ENCODE peak calls at places on chromosome 5, in seven cellular contexts. One of them, this sample, is unnamed.

GRCh38 chr5:16787278-16787677 is 148.8 kb downstream of the MYO10 start:
- DNase-seq in RPMI7951: peak; percentile 44
- DNase-seq in A549: no peak
- DNase-seq in cardiac muscle cell: no peak
- DNase-seq in CD4-positive, alpha-beta memory T cell: no peak
- DNase-seq in stimulated activated CD8-positive, alpha-beta memory T cell treated with anti-CD3 and anti-CD28 coated beads, Interleukin-15, amount 100 ng/mL, for 4 hours: no peak
- DNase-seq in adrenal gland: no peak
- DNase-seq in this sample: no peak

GRCh38 chr5:149264432-149265069 is 7.1 kb upstream of the AFAP1L1 start:
- DNase-seq in CD4-positive, alpha-beta memory T cell: peak; percentile 43
- DNase-seq in RPMI7951: no peak
- DNase-seq in stimulated activated CD8-positive, alpha-beta memory T cell treated with anti-CD3 and anti-CD28 coated beads, Interleukin-15, amount 100 ng/mL, for 4 hours: no peak
- DNase-seq in A549: no peak
- DNase-seq in adrenal gland: no peak
- DNase-seq in cardiac muscle cell: no peak
- DNase-seq in this sample: peak; percentile 59

GRCh38 chr5:36644727-36645126 is 38.3 kb downstream of the SLC1A3 start:
- DNase-seq in RPMI7951: peak; percentile 30
- DNase-seq in CD4-positive, alpha-beta memory T cell: no peak
- DNase-seq in adrenal gland: no peak
- DNase-seq in stimulated activated CD8-positive, alpha-beta memory T cell treated with anti-CD3 and anti-CD28 coated beads, Interleukin-15, amount 100 ng/mL, for 4 hours: no peak
- DNase-seq in cardiac muscle cell: no peak
- DNase-seq in A549: no peak
- DNase-seq in this sample: no peak

GRCh38 chr5:38541174-38541724 is 15.2 kb downstream of the LIFR start:
- DNase-seq in CD4-positive, alpha-beta memory T cell: no peak
- DNase-seq in cardiac muscle cell: no peak
- DNase-seq in adrenal gland: no peak
- DNase-seq in RPMI7951: no peak
- DNase-seq in A549: no peak
- DNase-seq in stimulated activated CD8-positive, alpha-beta memory T cell treated with anti-CD3 and anti-CD28 coated beads, Interleukin-15, amount 100 ng/mL, for 4 hours: no peak
- DNase-seq in this sample: no peak

GRCh38 chr5:172133359-172134029 is 54.5 kb downstream of the STK10 start:
- DNase-seq in adrenal gland: peak; percentile 64
- DNase-seq in RPMI7951: peak; percentile 91
- DNase-seq in cardiac muscle cell: peak; percentile 93
- DNase-seq in A549: no peak
- DNase-seq in stimulated activated CD8-positive, alpha-beta memory T cell treated with anti-CD3 and anti-CD28 coated beads, Interleukin-15, amount 100 ng/mL, for 4 hours: peak; percentile 38
- DNase-seq in CD4-positive, alpha-beta memory T cell: no peak
- DNase-seq in this sample: no peak

GRCh38 chr5:32984851-32985250 is 273.7 kb downstream of the NPR3 start:
- DNase-seq in RPMI7951: peak; percentile 54
- DNase-seq in stimulated activated CD8-positive, alpha-beta memory T cell treated with anti-CD3 and anti-CD28 coated beads, Interleukin-15, amount 100 ng/mL, for 4 hours: no peak
- DNase-seq in cardiac muscle cell: no peak
- DNase-seq in CD4-positive, alpha-beta memory T cell: no peak
- DNase-seq in adrenal gland: no peak
- DNase-seq in A549: no peak
- DNase-seq in this sample: no peak

GRCh38 chr5:93717162-93717561 is 24.2 kb downstream of the POU5F2 start:
- DNase-seq in CD4-positive, alpha-beta memory T cell: no peak
- DNase-seq in cardiac muscle cell: peak; percentile 71
- DNase-seq in adrenal gland: no peak
- DNase-seq in stimulated activated CD8-positive, alpha-beta memory T cell treated with anti-CD3 and anti-CD28 coated beads, Interleukin-15, amount 100 ng/mL, for 4 hours: no peak
- DNase-seq in A549: peak; percentile 31
- DNase-seq in RPMI7951: peak; percentile 47
- DNase-seq in this sample: no peak

GRCh38 chr5:171537923-171538537 is 118.6 kb downstream of the FGF18 start:
- DNase-seq in stimulated activated CD8-positive, alpha-beta memory T cell treated with anti-CD3 and anti-CD28 coated beads, Interleukin-15, amount 100 ng/mL, for 4 hours: no peak
- DNase-seq in cardiac muscle cell: no peak
- DNase-seq in adrenal gland: no peak
- DNase-seq in CD4-positive, alpha-beta memory T cell: no peak
- DNase-seq in RPMI7951: no peak
- DNase-seq in A549: no peak
- DNase-seq in this sample: no peak

GRCh38 chr5:135498662-135498995 is 37.1 kb downstream of the NEUROG1 start:
- DNase-seq in RPMI7951: no peak
- DNase-seq in adrenal gland: no peak
- DNase-seq in A549: no peak
- DNase-seq in cardiac muscle cell: no peak
- DNase-seq in stimulated activated CD8-positive, alpha-beta memory T cell treated with anti-CD3 and anti-CD28 coated beads, Interleukin-15, amount 100 ng/mL, for 4 hours: no peak
- DNase-seq in CD4-positive, alpha-beta memory T cell: no peak
- DNase-seq in this sample: no peak

GRCh38 chr5:28324174-28324573 is 1285.8 kb upstream of the CDH9 start:
- DNase-seq in A549: no peak
- DNase-seq in CD4-positive, alpha-beta memory T cell: no peak
- DNase-seq in stimulated activated CD8-positive, alpha-beta memory T cell treated with anti-CD3 and anti-CD28 coated beads, Interleukin-15, amount 100 ng/mL, for 4 hours: no peak
- DNase-seq in adrenal gland: no peak
- DNase-seq in RPMI7951: no peak
- DNase-seq in cardiac muscle cell: no peak
- DNase-seq in this sample: no peak

GRCh38 chr5:45410304-45410995 is 285.7 kb downstream of the HCN1 start:
- DNase-seq in cardiac muscle cell: no peak
- DNase-seq in adrenal gland: no peak
- DNase-seq in A549: no peak
- DNase-seq in stimulated activated CD8-positive, alpha-beta memory T cell treated with anti-CD3 and anti-CD28 coated beads, Interleukin-15, amount 100 ng/mL, for 4 hours: no peak
- DNase-seq in CD4-positive, alpha-beta memory T cell: no peak
- DNase-seq in RPMI7951: no peak
- DNase-seq in this sample: no peak

GRCh38 chr5:179768326-179769085 is 25.3 kb upstream of the LTC4S start:
- DNase-seq in adrenal gland: no peak
- DNase-seq in CD4-positive, alpha-beta memory T cell: no peak
- DNase-seq in A549: no peak
- DNase-seq in cardiac muscle cell: peak; percentile 21
- DNase-seq in RPMI7951: no peak
- DNase-seq in stimulated activated CD8-positive, alpha-beta memory T cell treated with anti-CD3 and anti-CD28 coated beads, Interleukin-15, amount 100 ng/mL, for 4 hours: no peak
- DNase-seq in this sample: no peak

GRCh38 chr5:53291528-53291927 is 182.0 kb upstream of the MOCS2 start:
- DNase-seq in RPMI7951: no peak
- DNase-seq in cardiac muscle cell: peak; percentile 80
- DNase-seq in stimulated activated CD8-positive, alpha-beta memory T cell treated with anti-CD3 and anti-CD28 coated beads, Interleukin-15, amount 100 ng/mL, for 4 hours: no peak
- DNase-seq in A549: no peak
- DNase-seq in CD4-positive, alpha-beta memory T cell: no peak
- DNase-seq in adrenal gland: no peak
- DNase-seq in this sample: no peak

GRCh38 chr5:180329606-180330269 is 23.4 kb downstream of the GFPT2 start:
- DNase-seq in A549: no peak
- DNase-seq in cardiac muscle cell: no peak
- DNase-seq in CD4-positive, alpha-beta memory T cell: no peak
- DNase-seq in RPMI7951: no peak
- DNase-seq in stimulated activated CD8-positive, alpha-beta memory T cell treated with anti-CD3 and anti-CD28 coated beads, Interleukin-15, amount 100 ng/mL, for 4 hours: no peak
- DNase-seq in adrenal gland: no peak
- DNase-seq in this sample: no peak

GRCh38 chr5:73256462-73257260 is 83.7 kb downstream of the TMEM174 start:
- DNase-seq in cardiac muscle cell: no peak
- DNase-seq in CD4-positive, alpha-beta memory T cell: no peak
- DNase-seq in RPMI7951: peak; percentile 38
- DNase-seq in A549: no peak
- DNase-seq in adrenal gland: no peak
- DNase-seq in stimulated activated CD8-positive, alpha-beta memory T cell treated with anti-CD3 and anti-CD28 coated beads, Interleukin-15, amount 100 ng/mL, for 4 hours: no peak
- DNase-seq in this sample: no peak

GRCh38 chr5:96881511-96882115 is 5.3 kb downstream of the ERAP2 start:
- DNase-seq in RPMI7951: peak; percentile 83
- DNase-seq in adrenal gland: no peak
- DNase-seq in CD4-positive, alpha-beta memory T cell: no peak
- DNase-seq in A549: no peak
- DNase-seq in stimulated activated CD8-positive, alpha-beta memory T cell treated with anti-CD3 and anti-CD28 coated beads, Interleukin-15, amount 100 ng/mL, for 4 hours: no peak
- DNase-seq in cardiac muscle cell: peak; percentile 80
- DNase-seq in this sample: no peak